ENCODE peak calls at places on chromosome 14, in four cellular contexts. X, T, S and O are unnamed samples.

GRCh38 chr14:36570065-36570464 is 12.3 kb downstream of the NKX2-8 start:
- DNase-seq in X (no peak), T (no peak), S (no peak), O (no peak)

GRCh38 chr14:60775296-60775695 is 40.7 kb downstream of the MNAT1 start:
- DNase-seq in X (no peak), T (no peak), S (no peak), O (no peak)

GRCh38 chr14:85575617-85575898 is 45.6 kb downstream of the FLRT2 start:
- DNase-seq in X (no peak), T (no peak), S (no peak), O (no peak)

GRCh38 chr14:105091335-105092123 is 26.3 kb upstream of the GPR132 start:
- DNase-seq in X (no peak), T (peak), S (peak), O (peak)

GRCh38 chr14:99758121-99758871 is 34.9 kb upstream of the EML1 start:
- DNase-seq in X (no peak), T (no peak), S (no peak), O (no peak)

GRCh38 chr14:106803379-106803778 is 1277.0 kb downstream of the TMEM121 start:
- DNase-seq in X (no peak), T (no peak), S (no peak), O (no peak)

GRCh38 chr14:96902004-96902403 is 104.8 kb downstream of the VRK1 start:
- DNase-seq in X (no peak), T (no peak), S (no peak), O (no peak)

GRCh38 chr14:80621701-80622100 is 319.8 kb downstream of the CEP128 start:
- DNase-seq in X (no peak), T (no peak), S (no peak), O (no peak)

GRCh38 chr14:104938436-104938835 is 13.8 kb downstream of the PLD4 start:
- DNase-seq in X (no peak), T (no peak), S (no peak), O (no peak)

GRCh38 chr14:70748422-70748821 is 60.9 kb downstream of the MAP3K9 start:
- DNase-seq in X (no peak), T (no peak), S (no peak), O (no peak)

GRCh38 chr14:84988391-84988790 is 541.6 kb upstream of the FLRT2 start:
- DNase-seq in X (no peak), T (no peak), S (no peak), O (no peak)

GRCh38 chr14:34937442-34937841 is 45.4 kb upstream of the SRP54 start:
- DNase-seq in X (no peak), T (no peak), S (no peak), O (no peak)

GRCh38 chr14:101035466-101036225 is 132.1 kb upstream of the RTL1 start:
- DNase-seq in X (no peak), T (no peak), S (no peak), O (no peak)

GRCh38 chr14:73133795-73134194 is 2.5 kb upstream of the PSEN1 start:
- DNase-seq in X (no peak), T (no peak), S (no peak), O (no peak)

GRCh38 chr14:100573757-100574641 is 13.2 kb downstream of the BEGAIN start:
- DNase-seq in X (no peak), T (peak), S (no peak), O (no peak)

GRCh38 chr14:26394114-26394855 is 203.5 kb downstream of the NOVA1 start:
- DNase-seq in X (no peak), T (no peak), S (peak), O (no peak)

GRCh38 chr14:49586673-49587460 is 687 bp upstream of the RPS29 start:
- DNase-seq in X (peak), T (peak), S (no peak), O (peak)

GRCh38 chr14:54839681-54840080 is 62.9 kb downstream of the GCH1 start:
- DNase-seq in X (no peak), T (no peak), S (no peak), O (no peak)

DNA sequence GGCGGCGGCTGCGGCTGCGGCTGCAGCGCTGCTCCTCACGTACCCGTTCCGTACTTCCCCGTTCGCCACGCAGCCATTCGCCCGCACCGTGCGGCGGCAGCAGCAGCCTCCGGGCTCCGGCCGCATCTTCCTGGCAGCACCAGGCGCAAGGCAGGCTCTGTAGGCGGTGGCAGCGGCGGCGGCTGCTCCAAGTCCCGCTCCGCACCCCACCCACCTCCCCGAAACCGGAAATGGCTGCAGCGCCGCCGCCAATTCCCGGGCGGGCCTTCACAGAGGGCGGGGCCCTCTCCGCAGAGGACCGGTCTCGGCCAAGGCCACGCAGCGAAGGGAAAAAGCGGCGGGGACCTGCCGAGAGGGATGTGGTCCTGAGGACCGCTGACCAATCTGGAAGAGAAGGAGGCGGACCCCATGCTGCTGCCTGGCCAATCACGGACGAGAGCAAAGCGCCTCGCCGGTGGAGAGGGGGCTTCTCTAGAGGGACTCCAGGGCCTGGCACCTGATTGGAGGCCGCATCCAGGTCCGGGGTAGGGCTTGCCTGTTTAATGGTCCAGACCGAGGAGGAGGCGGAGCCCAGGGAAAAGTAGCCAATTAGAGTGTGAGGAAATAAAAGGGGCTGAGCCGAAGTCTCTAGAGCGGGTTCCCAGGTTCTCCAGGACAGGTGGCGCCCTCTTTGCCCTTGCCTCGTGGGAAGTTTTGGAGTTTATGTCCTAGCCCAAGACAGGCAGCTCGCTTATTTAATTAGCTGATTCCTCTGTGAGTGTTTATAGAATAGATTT is at the start of gene SPTLC2:
- DNase-seq in X (peak), T (peak), S (peak), O (peak)
- TF ChIP-seq CTCF in X (peak), T (peak), S (no peak), O (peak)

DNA sequence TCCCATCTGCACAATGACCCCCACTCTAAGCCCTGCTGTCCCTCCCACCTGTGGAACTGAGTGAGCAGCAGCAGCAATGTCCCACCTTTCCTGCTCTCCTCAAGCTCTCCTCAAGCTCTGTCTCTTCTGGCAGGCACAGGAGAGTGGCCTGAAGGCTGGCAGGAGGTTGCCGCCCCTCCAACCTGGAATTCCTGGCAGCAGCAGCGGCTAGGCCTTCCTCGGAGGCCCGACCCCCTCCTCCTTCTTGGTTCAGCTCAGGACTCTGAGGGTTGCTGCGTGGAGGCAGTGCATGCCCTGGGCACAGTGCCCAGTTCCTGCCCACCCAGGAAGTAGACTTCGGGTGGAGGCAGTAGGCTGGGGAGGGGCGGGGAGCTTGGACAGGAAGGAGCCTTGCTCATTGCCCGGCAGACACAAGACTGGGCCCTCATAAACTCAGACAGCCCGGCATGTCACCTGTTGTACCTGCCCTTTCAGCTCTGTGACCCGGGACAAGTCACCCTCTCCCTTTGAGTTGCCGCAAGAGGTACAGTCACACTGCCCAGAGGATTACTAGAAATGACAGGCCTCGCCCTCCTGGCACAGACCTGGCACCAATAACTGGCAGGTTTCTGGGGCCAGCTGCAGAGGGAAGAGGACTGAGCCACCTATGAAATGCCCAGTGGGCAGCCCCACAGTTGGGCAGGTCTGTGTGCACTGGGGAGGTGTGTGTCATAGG is 2.1 kb upstream of the SERPINA1 start:
- DNase-seq in X (no peak), T (peak), S (no peak), O (no peak)
- H3K4me3 ChIP-seq in X (no peak), T (no peak), S (no peak), O (peak)

GRCh38 chr14:65286443-65286842 is 126.1 kb upstream of the FUT8 start:
- DNase-seq in X (peak), T (no peak), S (no peak), O (no peak)
- TF ChIP-seq CTCF in X (peak), T (no peak), S (no peak), O (peak)

GRCh38 chr14:59406454-59407245 is 58.5 kb downstream of the GPR135 start:
- DNase-seq in X (no peak), T (no peak), S (no peak), O (no peak)
- H3K4me3 ChIP-seq in X (no peak), T (no peak), S (no peak), O (no peak)

GRCh38 chr14:92670967-92671366 is 77.5 kb downstream of the LGMN start:
- DNase-seq in X (no peak), T (no peak), S (no peak), O (no peak)

GRCh38 chr14:92668266-92668973 is 80.0 kb downstream of the LGMN start:
- DNase-seq in X (no peak), T (no peak), S (no peak), O (no peak)

GRCh38 chr14:92666251-92666650 is 82.2 kb downstream of the LGMN start:
- DNase-seq in X (no peak), T (no peak), S (no peak), O (no peak)

GRCh38 chr14:92673601-92674000 is 74.8 kb downstream of the LGMN start:
- DNase-seq in X (no peak), T (no peak), S (no peak), O (no peak)

DNA sequence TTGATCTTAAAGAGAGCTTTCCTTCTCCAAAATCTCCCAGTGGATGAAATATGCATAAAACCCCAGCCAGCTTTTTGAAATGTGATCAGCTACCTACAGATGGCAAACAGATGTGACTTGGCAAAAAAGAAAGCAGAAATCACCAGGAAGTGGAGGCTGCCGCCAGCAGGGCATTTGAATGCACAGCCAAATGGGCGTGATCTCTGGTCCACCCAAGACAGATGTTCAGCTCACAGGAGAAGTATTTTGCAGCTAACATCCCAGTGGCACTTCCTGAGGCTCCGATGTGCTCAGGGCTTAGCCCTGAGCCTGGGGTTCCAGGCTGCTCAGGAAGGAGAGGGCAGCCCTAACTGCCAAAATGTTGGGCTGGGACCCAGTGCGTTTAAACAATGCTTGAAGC is 78.2 kb downstream of the LGMN start:
- DNase-seq in X (no peak), T (no peak), S (no peak), O (no peak)
- TF ChIP-seq CTCF in X (no peak), T (no peak), S (no peak), O (no peak)

GRCh38 chr14:68931063-68931462 is 48.0 kb downstream of the ACTN1 start:
- DNase-seq in X (no peak), T (no peak), S (no peak), O (no peak)
- H3K4me3 ChIP-seq in X (no peak), T (no peak), S (no peak), O (no peak)